ENCODE peak calls at places on chromosome 20, in eight cellular contexts. Z is foreskin fibroblast, J is ascending aorta, G is H9, W is mesothelial cell of epicardium, E is Peyer's patch, T is HFFc6, O is GM13976. V is an unnamed sample.
A peak's percentile ranks its signal among the peaks of the same experiment; 100 is the strongest.

GRCh38 chr20:58127731-58128130 is 100.7 kb downstream of the ANKRD60 start:
- DNase-seq in Z (peak; percentile 96), J (peak; percentile 70), G (peak; percentile 10), W (no peak), E (no peak), T (peak; percentile 25), O (no peak), V (no peak)

GRCh38 chr20:31374346-31374745 is 5.9 kb downstream of the DEFB118 start:
- DNase-seq in Z (no peak), J (no peak), G (no peak), W (no peak), E (no peak), T (no peak), O (no peak), V (no peak)

GRCh38 chr20:49270177-49270576 is 7.7 kb downstream of the ZNFX1 start:
- DNase-seq in Z (peak; percentile 63), J (no peak), G (no peak), W (no peak), E (no peak), T (no peak), O (no peak), V (no peak)

GRCh38 chr20:16444056-16444777 is 129.0 kb downstream of the KIF16B start:
- DNase-seq in Z (no peak), J (no peak), G (no peak), W (no peak), E (no peak), T (no peak), O (no peak), V (no peak)

GRCh38 chr20:4180355-4180754 is 165.0 kb upstream of the RNF24 start:
- DNase-seq in Z (no peak), J (no peak), G (no peak), W (no peak), E (no peak), T (no peak), O (no peak), V (no peak)

GRCh38 chr20:10090588-10091166 is 55.9 kb downstream of the ANKEF1 start:
- DNase-seq in Z (peak; percentile 48), J (no peak), G (peak; percentile 55), W (peak; percentile 39), E (no peak), T (no peak), O (peak; percentile 18), V (peak; percentile 29)

GRCh38 chr20:24100370-24101011 is 111.9 kb upstream of the GGTLC1 start:
- DNase-seq in Z (no peak), J (no peak), G (no peak), W (no peak), E (peak; percentile 19), T (peak; percentile 34), O (peak; percentile 36), V (peak; percentile 61)

GRCh38 chr20:10286356-10286755 is 67.7 kb downstream of the SNAP25 start:
- DNase-seq in Z (no peak), J (no peak), G (peak; percentile 36), W (no peak), E (no peak), T (no peak), O (no peak), V (no peak)

GRCh38 chr20:29427201-29428060 is 1830.0 kb upstream of the DEFB115 start:
- DNase-seq in Z (no peak), J (no peak), G (no peak), W (no peak), E (no peak), T (no peak), O (no peak), V (no peak)

GRCh38 chr20:15446373-15446772 is 1109.0 kb upstream of the FLRT3 start:
- DNase-seq in Z (no peak), J (no peak), G (no peak), W (peak; percentile 66), E (no peak), T (no peak), O (no peak), V (no peak)

GRCh38 chr20:62900052-62900691 is 26.1 kb downstream of the DIDO1 start:
- DNase-seq in Z (peak; percentile 75), J (peak; percentile 85), G (peak; percentile 93), W (peak; percentile 78), E (peak; percentile 74), T (peak; percentile 65), O (peak; percentile 92), V (peak; percentile 37)

GRCh38 chr20:57791178-57791945 is 81.5 kb upstream of the PMEPA1 start:
- DNase-seq in Z (no peak), J (no peak), G (no peak), W (no peak), E (no peak), T (no peak), O (no peak), V (no peak)

GRCh38 chr20:40268321-40269075 is 420.5 kb downstream of the MAFB start:
- DNase-seq in Z (no peak), J (no peak), G (peak; percentile 75), W (no peak), E (no peak), T (no peak), O (no peak), V (no peak)

GRCh38 chr20:40262219-40262618 is 426.8 kb downstream of the MAFB start:
- DNase-seq in Z (no peak), J (no peak), G (no peak), W (no peak), E (no peak), T (no peak), O (no peak), V (no peak)

GRCh38 chr20:40265872-40266533 is 423.0 kb downstream of the MAFB start:
- DNase-seq in Z (peak; percentile 6), J (no peak), G (no peak), W (no peak), E (no peak), T (no peak), O (no peak), V (no peak)
- TF ChIP-seq CTCF in Z (peak; percentile 63), J (peak; percentile 60), G (peak; percentile 72), W (peak; percentile 26), E (no peak), T (no peak), O (no peak), V (peak; percentile 47)

DNA sequence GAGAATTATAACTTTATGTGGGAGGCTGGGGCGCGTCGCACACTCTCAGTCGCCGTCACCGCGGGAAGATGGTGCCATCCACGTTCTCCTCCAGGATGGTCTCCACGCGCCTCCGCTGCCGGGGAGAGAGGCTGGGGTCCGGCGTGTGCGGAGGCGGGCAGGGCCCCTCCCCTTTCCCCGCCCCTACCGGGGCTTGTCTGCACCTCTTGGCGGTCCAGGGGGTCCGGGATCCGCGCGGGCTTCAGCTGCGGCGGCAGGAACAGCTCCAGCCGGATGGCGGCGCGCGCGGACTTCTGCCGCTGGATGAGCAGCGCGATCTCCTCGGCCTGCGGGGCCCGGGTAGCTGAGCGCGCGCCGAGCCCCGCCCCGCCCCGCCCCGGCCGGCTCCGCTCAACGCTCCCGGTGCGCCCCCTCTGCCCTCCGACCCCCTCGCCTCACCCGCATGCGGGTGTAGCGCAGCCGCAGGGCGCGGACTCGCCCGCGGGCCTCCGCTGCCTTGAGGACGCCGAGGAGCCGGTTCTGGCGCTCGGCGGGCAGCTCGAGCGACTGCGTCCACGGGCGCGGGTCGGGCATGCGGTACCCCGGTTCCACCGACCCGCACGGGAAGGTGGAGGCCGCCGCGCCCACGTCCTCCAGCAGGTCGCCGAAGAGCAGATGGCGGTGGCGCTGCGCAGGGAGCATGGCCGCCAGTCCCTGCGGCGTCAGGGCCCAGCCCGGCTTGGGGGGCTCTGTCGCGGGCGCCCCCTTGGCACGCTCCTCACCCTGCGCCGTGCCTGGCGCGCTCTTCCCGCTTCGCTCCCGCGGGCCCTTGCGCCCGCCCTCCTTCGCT is 604 bp downstream of the LKAAEAR1 start:
- DNase-seq in Z (peak; percentile 70), J (peak; percentile 81), G (peak; percentile 87), W (peak; percentile 83), E (peak; percentile 79), T (no peak), O (peak; percentile 86), V (no peak)
- TF ChIP-seq CTCF in Z (peak; percentile 47), J (peak; percentile 62), G (peak; percentile 77), W (peak; percentile 25), E (peak; percentile 68), T (peak; percentile 74), O (peak; percentile 89), V (peak; percentile 31)

DNA sequence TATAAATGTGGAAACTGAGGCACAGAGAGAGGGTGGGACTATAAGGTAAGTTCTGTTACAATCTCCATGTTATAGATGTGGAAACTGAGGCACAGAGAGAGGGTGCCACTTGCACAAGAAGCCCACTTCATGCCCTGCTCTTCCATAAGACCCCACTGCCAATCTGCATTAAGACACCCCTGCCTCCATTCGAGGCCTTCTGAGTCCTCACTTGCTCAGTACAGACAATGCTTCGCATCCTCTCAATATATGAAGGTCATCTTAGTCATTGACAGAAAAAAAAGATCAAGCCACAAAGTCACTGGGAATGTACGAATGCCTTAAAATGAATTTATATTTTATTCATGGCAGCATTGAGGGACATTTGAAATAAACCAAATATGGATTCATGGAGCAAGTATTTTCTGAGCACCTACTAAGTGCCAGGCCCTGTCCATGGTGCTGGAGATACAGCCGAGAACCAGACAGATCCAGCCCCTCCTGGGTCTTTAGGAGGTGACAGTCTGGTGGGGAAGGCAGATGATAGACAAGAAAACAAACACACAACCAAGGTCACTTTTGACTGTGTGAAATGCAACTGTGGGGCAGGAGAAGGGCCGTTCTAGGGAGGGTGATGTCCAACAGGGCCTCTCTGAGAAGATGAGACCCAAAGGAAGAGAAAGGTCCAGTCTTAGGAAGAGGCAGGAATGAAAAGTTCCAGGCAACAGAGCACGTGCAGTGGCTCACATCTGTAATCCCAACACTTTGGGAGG is 92.5 kb upstream of the PTPN1 start:
- DNase-seq in Z (no peak), J (no peak), G (no peak), W (no peak), E (no peak), T (no peak), O (no peak), V (no peak)
- TF ChIP-seq CTCF in Z (no peak), J (no peak), G (no peak), W (no peak), E (no peak), T (no peak), O (no peak), V (no peak)

GRCh38 chr20:38291582-38291918 is 12.4 kb upstream of the BPI start:
- DNase-seq in Z (no peak), J (no peak), G (no peak), W (no peak), E (no peak), T (no peak), O (no peak), V (no peak)
- TF ChIP-seq CTCF in Z (no peak), J (no peak), G (no peak), W (no peak), E (no peak), T (peak; percentile 6), O (no peak), V (no peak)

DNA sequence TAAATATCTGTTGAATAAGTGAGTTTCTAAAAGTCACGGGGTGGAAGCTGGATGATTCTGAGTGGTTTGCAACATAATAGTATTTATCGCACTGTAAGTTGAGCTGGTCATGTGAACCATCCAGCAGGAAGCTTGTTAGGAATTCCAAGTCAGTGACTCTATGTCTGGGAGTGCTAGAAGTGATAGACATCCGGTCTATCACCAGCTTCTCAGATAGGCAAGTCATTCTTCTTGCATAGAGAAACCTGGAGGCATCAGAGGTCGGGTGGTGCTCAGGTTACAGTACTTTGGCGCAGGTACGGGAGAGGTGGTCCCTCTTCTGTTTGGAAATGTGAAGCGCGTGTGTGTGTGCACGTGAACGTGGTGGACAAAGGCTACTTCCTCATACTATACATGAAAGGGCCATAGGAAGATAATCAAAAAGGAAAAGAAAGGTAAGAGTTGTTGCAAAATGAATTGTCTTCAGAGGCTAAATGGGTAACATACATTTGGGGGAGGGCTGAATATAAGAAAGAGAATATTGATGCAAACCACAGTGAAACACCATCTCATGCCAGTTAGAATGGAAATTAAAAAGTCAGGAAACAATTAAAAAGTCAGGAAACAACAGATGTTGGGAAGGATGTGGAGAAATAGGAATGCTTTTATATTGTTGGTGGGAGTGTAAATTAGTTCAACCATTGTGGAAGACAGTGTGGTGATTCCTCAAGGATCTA is 299.3 kb upstream of the ZFP64 start:
- DNase-seq in Z (peak; percentile 4), J (no peak), G (no peak), W (no peak), E (no peak), T (peak; percentile 7), O (no peak), V (no peak)
- TF ChIP-seq CTCF in Z (no peak), J (no peak), G (no peak), W (no peak), E (no peak), T (no peak), O (no peak), V (no peak)